ENCODE peak calls at places on chromosomes 13 and 19, in five cellular contexts. One of them, this sample, is unnamed.

GRCh38 chr19:32767951-32768679 is 48.5 kb downstream of the TDRD12 start:
- DNase-seq in HCT116: no peak
- DNase-seq in HepG2: no peak
- DNase-seq in GM12878: no peak
- DNase-seq in K562: no peak
- DNase-seq in this sample: no peak

GRCh38 chr19:12166596-12166995 is 3.7 kb downstream of the ZNF136 start:
- DNase-seq in HCT116: no peak
- DNase-seq in HepG2: no peak
- DNase-seq in GM12878: no peak
- DNase-seq in K562: no peak
- DNase-seq in this sample: no peak

GRCh38 chr19:15323496-15324235 is 8.7 kb downstream of the BRD4 start:
- DNase-seq in HCT116: no peak
- DNase-seq in HepG2: peak
- DNase-seq in GM12878: no peak
- DNase-seq in K562: peak
- DNase-seq in this sample: no peak

GRCh38 chr13:59531571-59532091 is 632.1 kb downstream of the DIAPH3 start:
- DNase-seq in HCT116: peak
- DNase-seq in HepG2: peak
- DNase-seq in GM12878: no peak
- DNase-seq in K562: peak
- DNase-seq in this sample: peak

GRCh38 chr13:73336789-73337188 is 278.0 kb downstream of the KLF5 start:
- DNase-seq in HCT116: no peak
- DNase-seq in HepG2: peak
- DNase-seq in GM12878: no peak
- DNase-seq in K562: no peak
- DNase-seq in this sample: no peak

GRCh38 chr13:99467764-99468163 is 33.5 kb upstream of the TM9SF2 start:
- DNase-seq in HCT116: no peak
- DNase-seq in HepG2: no peak
- DNase-seq in GM12878: no peak
- DNase-seq in K562: no peak
- DNase-seq in this sample: no peak

GRCh38 chr19:55304279-55304978 is 20.6 kb downstream of the BRSK1 start:
- DNase-seq in HCT116: no peak
- DNase-seq in HepG2: peak
- DNase-seq in GM12878: no peak
- DNase-seq in K562: peak
- DNase-seq in this sample: no peak

GRCh38 chr19:4366666-4367335 is 23.4 kb downstream of the MPND start:
- DNase-seq in HCT116: no peak
- DNase-seq in HepG2: no peak
- DNase-seq in GM12878: no peak
- DNase-seq in K562: no peak
- DNase-seq in this sample: no peak

GRCh38 chr13:113764793-113765190 is 5.8 kb downstream of the TMEM255B start:
- DNase-seq in HCT116: no peak
- DNase-seq in HepG2: no peak
- DNase-seq in GM12878: no peak
- DNase-seq in K562: no peak
- DNase-seq in this sample: no peak

GRCh38 chr13:95296326-95296939 is 4.8 kb downstream of the ABCC4 start:
- DNase-seq in HCT116: peak
- DNase-seq in HepG2: peak
- DNase-seq in GM12878: no peak
- DNase-seq in K562: no peak
- DNase-seq in this sample: peak
- TF ChIP-seq YY1 in HCT116: peak
- TF ChIP-seq YY1 in HepG2: no peak
- TF ChIP-seq YY1 in GM12878: no peak
- TF ChIP-seq YY1 in K562: no peak
- TF ChIP-seq YY1 in this sample: no peak

DNA sequence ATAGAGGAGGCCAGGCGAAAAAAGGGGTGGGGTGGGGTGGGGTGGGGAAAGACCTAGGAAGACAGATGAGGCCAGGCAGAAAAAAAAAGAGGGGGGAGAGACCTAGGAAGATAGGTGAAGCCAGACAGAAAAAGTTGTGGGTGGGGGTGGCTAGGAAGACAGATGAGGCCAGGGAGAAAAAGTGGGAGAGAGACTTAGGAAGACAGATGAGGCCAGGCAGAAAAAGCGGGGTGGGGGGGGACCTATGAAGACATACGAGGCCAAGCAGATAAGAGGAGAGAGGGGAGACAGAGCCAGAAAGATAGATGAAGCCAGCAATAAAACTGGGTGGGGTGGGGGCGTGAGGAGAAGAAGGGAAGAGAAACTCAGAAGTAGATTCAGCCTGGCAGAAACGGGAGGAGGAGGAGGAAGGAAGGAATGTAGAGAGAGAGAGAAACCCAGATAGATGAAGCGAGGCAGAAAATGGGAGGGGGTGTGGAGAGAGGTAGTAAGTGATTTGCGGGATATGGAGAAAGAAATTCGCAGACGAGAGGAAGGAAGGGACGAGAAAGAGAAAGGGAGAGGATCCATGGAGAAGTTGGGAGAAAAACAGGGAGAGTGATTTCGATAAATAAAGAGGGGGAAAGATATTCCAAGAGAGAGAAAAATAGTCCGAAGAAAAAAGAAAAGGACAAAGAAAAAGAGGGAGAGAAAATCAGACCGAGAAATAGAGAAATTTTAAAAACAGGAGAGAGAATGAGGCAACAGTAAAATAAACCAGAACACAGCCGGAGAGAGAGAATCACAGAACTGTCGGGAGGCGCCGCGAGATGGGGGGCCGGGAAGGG is 12.2 kb upstream of the CACNG6 start:
- DNase-seq in HCT116: no peak
- DNase-seq in HepG2: no peak
- DNase-seq in GM12878: no peak
- DNase-seq in K562: no peak
- DNase-seq in this sample: no peak
- TF ChIP-seq EZH2 in HCT116: no peak
- TF ChIP-seq EZH2 in HepG2: no peak
- TF ChIP-seq EZH2 in GM12878: no peak
- TF ChIP-seq EZH2 in K562: no peak
- TF ChIP-seq EZH2 in this sample: no peak

DNA sequence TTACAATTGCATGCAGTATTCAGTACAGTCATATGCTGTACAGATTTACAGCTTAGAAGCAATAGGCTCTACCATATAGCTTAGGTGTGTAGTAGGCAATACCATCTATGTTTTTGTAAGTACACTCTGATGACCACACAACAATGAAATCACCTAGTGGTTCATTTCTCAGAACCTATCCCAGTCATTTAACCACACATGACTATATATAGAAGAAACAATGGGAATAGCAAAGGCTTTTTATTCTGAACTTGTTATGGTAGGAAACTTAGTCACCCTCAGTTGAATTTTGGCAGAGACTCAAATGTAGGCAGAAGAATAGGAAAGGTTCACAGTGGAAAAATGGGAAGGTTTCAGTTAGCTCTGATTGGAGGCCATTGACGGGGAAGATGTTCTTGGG is 1075.1 kb upstream of the MIR17HG start:
- DNase-seq in HCT116: no peak
- DNase-seq in HepG2: no peak
- DNase-seq in GM12878: no peak
- DNase-seq in K562: no peak
- DNase-seq in this sample: no peak
- TF ChIP-seq SIN3A in HCT116: no peak
- TF ChIP-seq SIN3A in HepG2: no peak
- TF ChIP-seq SIN3A in GM12878: no peak
- TF ChIP-seq SIN3A in K562: no peak
- TF ChIP-seq SIN3A in this sample: no peak

DNA sequence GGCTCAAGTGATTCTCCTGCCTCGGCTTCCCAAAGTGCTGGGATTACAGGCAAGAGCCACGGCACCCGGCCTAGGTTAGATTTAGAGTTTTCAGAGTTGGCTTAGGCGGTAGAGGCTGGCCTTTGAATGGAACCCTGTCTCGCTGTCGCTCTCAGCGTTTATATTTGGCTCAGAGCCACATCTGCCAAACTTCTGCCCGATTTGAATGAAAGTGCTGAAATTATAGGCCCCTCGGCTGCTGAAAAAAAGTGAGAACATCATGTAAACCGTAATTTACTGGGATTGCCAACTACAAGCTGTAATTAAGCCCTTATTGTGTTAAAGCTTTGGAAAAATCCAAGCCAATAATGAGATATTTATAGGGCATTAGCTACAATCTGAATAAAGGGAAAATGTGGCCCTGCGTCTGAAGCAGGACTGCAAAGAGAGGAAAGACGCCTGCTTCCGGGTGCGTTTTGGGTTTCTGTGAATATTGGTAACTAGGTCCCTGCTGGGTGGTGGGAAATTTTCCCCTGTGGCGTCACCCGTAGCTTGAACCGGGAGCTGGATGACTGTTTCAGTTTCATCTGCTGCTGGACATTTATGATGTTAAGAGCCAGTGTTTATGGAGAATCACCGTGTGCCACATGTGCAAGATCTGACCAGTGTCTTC is 9.8 kb downstream of the DNM2 start:
- DNase-seq in HCT116: no peak
- DNase-seq in HepG2: no peak
- DNase-seq in GM12878: no peak
- DNase-seq in K562: no peak
- DNase-seq in this sample: no peak
- TF ChIP-seq YY1 in HCT116: no peak
- TF ChIP-seq YY1 in HepG2: no peak
- TF ChIP-seq YY1 in GM12878: no peak
- TF ChIP-seq YY1 in K562: no peak
- TF ChIP-seq YY1 in this sample: no peak

DNA sequence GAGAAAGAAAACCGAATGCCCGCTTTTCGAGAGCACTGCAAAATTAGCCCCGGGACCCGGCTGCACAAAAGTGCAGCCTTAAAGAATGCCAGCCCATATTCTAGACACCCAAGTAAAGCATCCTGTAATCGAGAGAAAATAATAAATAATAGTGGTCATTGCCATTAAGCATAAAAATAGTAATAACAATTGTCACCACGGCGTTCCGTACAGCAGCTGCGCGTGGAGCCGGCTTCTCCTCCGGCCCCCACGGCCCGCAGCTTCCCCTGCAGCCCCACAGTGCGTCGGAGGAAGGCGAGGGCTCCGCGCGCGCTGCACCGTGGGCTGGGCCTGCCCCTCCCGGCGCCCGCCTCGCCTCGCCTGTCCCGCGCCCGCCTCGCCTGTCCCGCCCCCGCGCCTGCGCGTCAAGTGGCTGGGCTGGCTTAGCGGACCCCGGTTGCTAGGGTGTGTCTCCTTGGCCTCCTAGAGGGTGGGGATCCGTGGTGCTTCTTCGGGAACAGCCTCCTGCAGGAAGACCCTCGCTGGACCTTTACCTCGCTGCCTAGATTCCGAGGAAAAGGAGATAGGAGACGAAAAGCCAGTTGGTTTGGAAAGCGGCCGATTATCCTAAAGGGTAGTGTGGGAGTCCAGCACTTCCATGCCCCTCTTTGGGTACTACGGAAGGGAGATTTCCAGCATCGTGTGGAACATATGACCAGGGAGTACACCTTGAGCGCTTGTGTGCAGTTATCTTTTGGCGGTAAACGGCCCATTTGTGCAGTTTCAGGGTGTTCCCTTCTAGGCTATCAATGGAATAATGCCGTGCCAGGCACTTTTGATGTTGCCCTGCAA is at the start of gene LRRC63:
- DNase-seq in HCT116: no peak
- DNase-seq in HepG2: no peak
- DNase-seq in GM12878: no peak
- DNase-seq in K562: peak
- DNase-seq in this sample: peak
- TF ChIP-seq EZH2 in HCT116: no peak
- TF ChIP-seq EZH2 in HepG2: no peak
- TF ChIP-seq EZH2 in GM12878: no peak
- TF ChIP-seq EZH2 in K562: no peak
- TF ChIP-seq EZH2 in this sample: no peak

DNA sequence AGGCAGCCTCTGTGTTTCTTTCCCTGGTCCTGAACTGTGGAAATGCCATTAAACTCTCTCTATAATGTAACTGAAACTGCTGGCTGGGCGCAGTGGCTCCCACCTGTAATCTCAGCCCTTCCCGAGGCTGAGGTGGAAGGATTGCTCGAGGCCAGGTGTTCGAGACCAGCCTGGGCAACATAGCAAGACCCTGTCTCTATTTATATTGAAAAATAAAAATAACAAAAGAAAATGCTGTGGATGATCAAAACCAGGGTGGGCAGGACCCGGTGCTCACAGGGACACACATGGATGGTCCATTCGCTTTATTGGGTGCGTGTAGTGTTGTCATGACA is 3.5 kb downstream of the MPV17L2 start:
- DNase-seq in HCT116: no peak
- DNase-seq in HepG2: no peak
- DNase-seq in GM12878: no peak
- DNase-seq in K562: no peak
- DNase-seq in this sample: no peak
- TF ChIP-seq SIN3A in HCT116: no peak
- TF ChIP-seq SIN3A in HepG2: no peak
- TF ChIP-seq SIN3A in GM12878: no peak
- TF ChIP-seq SIN3A in K562: no peak
- TF ChIP-seq SIN3A in this sample: no peak

DNA sequence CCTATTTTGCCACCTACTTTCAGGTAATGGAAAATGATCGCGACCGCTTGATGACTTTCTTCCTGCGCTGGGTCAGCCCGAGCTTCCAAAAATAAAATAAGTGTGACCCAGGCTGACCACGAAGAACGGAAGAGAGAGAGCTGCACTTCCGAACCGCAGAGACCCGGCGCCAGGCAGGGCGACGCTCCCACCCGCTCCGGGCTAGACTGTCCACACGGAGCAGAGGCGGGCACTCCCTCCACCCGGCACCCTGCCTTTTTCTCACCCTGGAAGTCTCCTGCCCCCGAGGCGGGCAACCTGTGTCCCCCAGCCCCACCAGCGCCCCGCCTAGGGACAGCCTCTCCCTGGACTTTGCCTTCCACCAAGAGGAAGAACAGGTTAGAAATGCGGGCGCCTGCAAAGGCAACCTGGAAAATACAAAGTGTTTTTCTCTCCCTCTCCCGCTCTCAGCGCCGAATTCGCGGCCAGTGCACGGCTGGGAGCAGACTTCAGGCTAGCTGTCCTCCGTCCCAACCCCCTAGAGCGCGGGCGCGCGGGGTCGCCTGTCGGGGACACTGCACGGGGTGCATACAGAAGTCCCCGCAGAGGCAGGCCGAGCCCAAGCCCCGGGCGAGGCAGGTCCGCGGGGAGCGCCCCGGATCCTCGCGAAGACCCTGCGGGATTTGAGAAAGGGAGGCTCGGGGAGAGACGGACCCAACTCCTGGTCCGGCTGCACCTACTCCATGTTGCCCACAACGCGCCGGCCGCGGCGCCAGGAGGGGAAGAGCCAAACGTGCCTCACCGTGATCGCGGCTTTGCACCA is 884 bp downstream of the SPRY2 start:
- DNase-seq in HCT116: no peak
- DNase-seq in HepG2: peak
- DNase-seq in GM12878: no peak
- DNase-seq in K562: peak
- DNase-seq in this sample: peak
- TF ChIP-seq YY1 in HCT116: no peak
- TF ChIP-seq YY1 in HepG2: peak
- TF ChIP-seq YY1 in GM12878: no peak
- TF ChIP-seq YY1 in K562: no peak
- TF ChIP-seq YY1 in this sample: no peak

GRCh38 chr13:70107498-70108271 is at the start of gene ATXN8OS:
- DNase-seq in HCT116: no peak
- DNase-seq in HepG2: no peak
- DNase-seq in GM12878: no peak
- DNase-seq in K562: no peak
- DNase-seq in this sample: no peak
- TF ChIP-seq EZH2 in HCT116: no peak
- TF ChIP-seq EZH2 in HepG2: no peak
- TF ChIP-seq EZH2 in GM12878: no peak
- TF ChIP-seq EZH2 in K562: no peak
- TF ChIP-seq EZH2 in this sample: peak